ENCODE peak calls at places on chromosome 22, in ten cellular contexts. One of them, this sample, is unnamed.

GRCh38 chr22:44891791-44892190 is 118.0 kb downstream of the PHF21B start:
- DNase-seq in HCT116: no peak
- DNase-seq in tibial nerve: no peak
- DNase-seq in A549: no peak
- DNase-seq in endothelial cell of umbilical vein: no peak
- DNase-seq in right lobe of liver: no peak
- DNase-seq in transverse colon: no peak
- DNase-seq in breast epithelium: peak
- DNase-seq in IMR-90: no peak
- DNase-seq in H54: no peak
- DNase-seq in this sample: no peak

GRCh38 chr22:43956805-43957463 is 1.7 kb downstream of the SAMM50 start:
- DNase-seq in H54: no peak
- DNase-seq in endothelial cell of umbilical vein: peak
- DNase-seq in HCT116: no peak
- DNase-seq in breast epithelium: no peak
- DNase-seq in transverse colon: no peak
- DNase-seq in A549: no peak
- DNase-seq in tibial nerve: no peak
- DNase-seq in right lobe of liver: no peak
- DNase-seq in IMR-90: no peak
- DNase-seq in this sample: no peak

GRCh38 chr22:29877620-29878019 is 5.4 kb upstream of the MTMR3 start:
- DNase-seq in HCT116: no peak
- DNase-seq in breast epithelium: no peak
- DNase-seq in tibial nerve: no peak
- DNase-seq in IMR-90: peak
- DNase-seq in endothelial cell of umbilical vein: no peak
- DNase-seq in transverse colon: no peak
- DNase-seq in H54: no peak
- DNase-seq in A549: no peak
- DNase-seq in right lobe of liver: no peak
- DNase-seq in this sample: peak

GRCh38 chr22:49112661-49113626 is 714.7 kb downstream of the BRD1 start:
- DNase-seq in transverse colon: no peak
- DNase-seq in breast epithelium: no peak
- DNase-seq in H54: no peak
- DNase-seq in right lobe of liver: no peak
- DNase-seq in HCT116: no peak
- DNase-seq in tibial nerve: no peak
- DNase-seq in endothelial cell of umbilical vein: no peak
- DNase-seq in A549: no peak
- DNase-seq in IMR-90: no peak
- DNase-seq in this sample: no peak

GRCh38 chr22:48476599-48476998 is 1351.1 kb downstream of the BRD1 start:
- DNase-seq in A549: no peak
- DNase-seq in H54: no peak
- DNase-seq in right lobe of liver: no peak
- DNase-seq in transverse colon: no peak
- DNase-seq in endothelial cell of umbilical vein: no peak
- DNase-seq in tibial nerve: no peak
- DNase-seq in HCT116: no peak
- DNase-seq in breast epithelium: peak
- DNase-seq in IMR-90: no peak
- DNase-seq in this sample: no peak

GRCh38 chr22:29734853-29735252 is 15.1 kb downstream of the CABP7 start:
- DNase-seq in breast epithelium: no peak
- DNase-seq in endothelial cell of umbilical vein: no peak
- DNase-seq in IMR-90: no peak
- DNase-seq in right lobe of liver: no peak
- DNase-seq in transverse colon: no peak
- DNase-seq in tibial nerve: no peak
- DNase-seq in A549: no peak
- DNase-seq in HCT116: no peak
- DNase-seq in H54: no peak
- DNase-seq in this sample: no peak

GRCh38 chr22:31344369-31345330 is 1.5 kb downstream of the PATZ1 start:
- DNase-seq in H54: no peak
- DNase-seq in right lobe of liver: peak
- DNase-seq in IMR-90: peak
- DNase-seq in A549: no peak
- DNase-seq in breast epithelium: peak
- DNase-seq in tibial nerve: peak
- DNase-seq in HCT116: no peak
- DNase-seq in endothelial cell of umbilical vein: peak
- DNase-seq in transverse colon: peak
- DNase-seq in this sample: peak

GRCh38 chr22:27512283-27512761 is 289.2 kb downstream of the MN1 start:
- DNase-seq in transverse colon: peak
- DNase-seq in IMR-90: peak
- DNase-seq in tibial nerve: peak
- DNase-seq in endothelial cell of umbilical vein: peak
- DNase-seq in H54: peak
- DNase-seq in right lobe of liver: peak
- DNase-seq in breast epithelium: no peak
- DNase-seq in A549: peak
- DNase-seq in HCT116: no peak
- DNase-seq in this sample: no peak

GRCh38 chr22:40294696-40295095 is 51.6 kb upstream of the ADSL start:
- DNase-seq in endothelial cell of umbilical vein: no peak
- DNase-seq in IMR-90: no peak
- DNase-seq in H54: no peak
- DNase-seq in breast epithelium: no peak
- DNase-seq in right lobe of liver: no peak
- DNase-seq in HCT116: no peak
- DNase-seq in transverse colon: no peak
- DNase-seq in A549: no peak
- DNase-seq in tibial nerve: no peak
- DNase-seq in this sample: no peak

GRCh38 chr22:22098457-22099193 is 116.0 kb upstream of the TOP3B start:
- DNase-seq in right lobe of liver: no peak
- DNase-seq in endothelial cell of umbilical vein: no peak
- DNase-seq in tibial nerve: no peak
- DNase-seq in H54: no peak
- DNase-seq in HCT116: no peak
- DNase-seq in breast epithelium: no peak
- DNase-seq in A549: no peak
- DNase-seq in IMR-90: no peak
- DNase-seq in transverse colon: no peak
- DNase-seq in this sample: no peak

GRCh38 chr22:26471522-26471921 is 12.1 kb downstream of the HPS4 start:
- DNase-seq in breast epithelium: no peak
- DNase-seq in A549: peak
- DNase-seq in HCT116: peak
- DNase-seq in H54: peak
- DNase-seq in IMR-90: peak
- DNase-seq in right lobe of liver: no peak
- DNase-seq in endothelial cell of umbilical vein: peak
- DNase-seq in tibial nerve: no peak
- DNase-seq in transverse colon: no peak
- DNase-seq in this sample: no peak
- TF ChIP-seq POLR2A in breast epithelium: no peak
- TF ChIP-seq POLR2A in A549: no peak
- TF ChIP-seq POLR2A in HCT116: no peak
- TF ChIP-seq POLR2A in H54: no peak
- TF ChIP-seq POLR2A in IMR-90: peak
- TF ChIP-seq POLR2A in right lobe of liver: no peak
- TF ChIP-seq POLR2A in endothelial cell of umbilical vein: no peak
- TF ChIP-seq POLR2A in tibial nerve: no peak
- TF ChIP-seq POLR2A in transverse colon: no peak
- TF ChIP-seq POLR2A in this sample: no peak

GRCh38 chr22:39292561-39293074 is 26.8 kb downstream of the RPL3 start:
- DNase-seq in H54: peak
- DNase-seq in HCT116: peak
- DNase-seq in tibial nerve: peak
- DNase-seq in breast epithelium: peak
- DNase-seq in endothelial cell of umbilical vein: peak
- DNase-seq in transverse colon: peak
- DNase-seq in IMR-90: peak
- DNase-seq in A549: peak
- DNase-seq in right lobe of liver: peak
- DNase-seq in this sample: peak
- TF ChIP-seq POLR2A in H54: peak
- TF ChIP-seq POLR2A in HCT116: peak
- TF ChIP-seq POLR2A in tibial nerve: peak
- TF ChIP-seq POLR2A in breast epithelium: peak
- TF ChIP-seq POLR2A in endothelial cell of umbilical vein: peak
- TF ChIP-seq POLR2A in transverse colon: peak
- TF ChIP-seq POLR2A in IMR-90: no peak
- TF ChIP-seq POLR2A in A549: no peak
- TF ChIP-seq POLR2A in right lobe of liver: peak
- TF ChIP-seq POLR2A in this sample: no peak

GRCh38 chr22:38506118-38506962 is at the start of gene DDX17:
- DNase-seq in HCT116: peak
- DNase-seq in endothelial cell of umbilical vein: peak
- DNase-seq in tibial nerve: peak
- DNase-seq in A549: peak
- DNase-seq in H54: peak
- DNase-seq in IMR-90: peak
- DNase-seq in right lobe of liver: peak
- DNase-seq in breast epithelium: peak
- DNase-seq in transverse colon: peak
- DNase-seq in this sample: peak
- TF ChIP-seq POLR2A in HCT116: peak
- TF ChIP-seq POLR2A in endothelial cell of umbilical vein: peak
- TF ChIP-seq POLR2A in tibial nerve: peak
- TF ChIP-seq POLR2A in A549: peak
- TF ChIP-seq POLR2A in H54: peak
- TF ChIP-seq POLR2A in IMR-90: peak
- TF ChIP-seq POLR2A in right lobe of liver: peak
- TF ChIP-seq POLR2A in breast epithelium: peak
- TF ChIP-seq POLR2A in transverse colon: peak
- TF ChIP-seq POLR2A in this sample: peak

GRCh38 chr22:35439365-35439717 is 39.4 kb downstream of the MCM5 start:
- DNase-seq in H54: no peak
- DNase-seq in HCT116: no peak
- DNase-seq in endothelial cell of umbilical vein: no peak
- DNase-seq in right lobe of liver: no peak
- DNase-seq in IMR-90: no peak
- DNase-seq in A549: no peak
- DNase-seq in breast epithelium: no peak
- DNase-seq in transverse colon: no peak
- DNase-seq in tibial nerve: no peak
- DNase-seq in this sample: no peak
- TF ChIP-seq POLR2A in H54: no peak
- TF ChIP-seq POLR2A in HCT116: no peak
- TF ChIP-seq POLR2A in endothelial cell of umbilical vein: no peak
- TF ChIP-seq POLR2A in right lobe of liver: no peak
- TF ChIP-seq POLR2A in IMR-90: no peak
- TF ChIP-seq POLR2A in A549: no peak
- TF ChIP-seq POLR2A in breast epithelium: no peak
- TF ChIP-seq POLR2A in transverse colon: no peak
- TF ChIP-seq POLR2A in tibial nerve: no peak
- TF ChIP-seq POLR2A in this sample: no peak

DNA sequence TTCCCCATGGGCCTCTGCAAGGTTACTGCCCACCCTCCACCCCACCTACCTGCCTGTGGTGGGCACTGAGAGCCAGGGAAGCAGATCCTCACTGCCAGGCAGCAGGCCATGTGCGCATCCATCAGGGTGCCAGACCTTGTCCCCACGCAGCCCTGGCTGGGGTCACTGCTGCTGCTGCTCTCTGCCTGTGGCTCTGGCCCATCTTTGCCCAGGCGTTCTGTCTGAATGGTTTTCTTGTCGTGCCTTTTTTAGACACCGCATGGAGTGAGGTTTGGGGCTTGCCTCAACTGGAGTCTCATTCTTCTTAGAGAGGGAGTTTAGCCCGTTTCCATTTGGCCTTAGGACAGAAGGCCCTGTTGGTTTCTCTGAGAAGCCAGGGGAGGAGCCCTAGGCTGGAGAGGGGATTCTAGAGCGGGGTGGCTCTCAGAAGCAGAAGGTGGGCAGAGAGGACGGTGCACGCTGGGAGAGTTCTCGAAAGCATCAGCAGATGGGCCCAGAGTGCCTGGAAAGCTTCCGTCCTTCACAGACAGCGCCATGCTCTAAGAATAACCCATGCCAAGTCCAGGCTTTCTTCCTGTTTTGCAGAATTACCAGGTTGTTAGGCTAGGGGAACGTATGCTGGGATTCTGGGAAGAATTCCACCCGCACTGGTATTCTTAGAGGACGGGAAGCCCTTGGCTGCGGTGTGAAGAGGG is 8.1 kb downstream of the TANGO2 start:
- DNase-seq in HCT116: no peak
- DNase-seq in right lobe of liver: no peak
- DNase-seq in transverse colon: no peak
- DNase-seq in IMR-90: no peak
- DNase-seq in endothelial cell of umbilical vein: no peak
- DNase-seq in tibial nerve: no peak
- DNase-seq in H54: no peak
- DNase-seq in A549: no peak
- DNase-seq in breast epithelium: no peak
- DNase-seq in this sample: no peak
- TF ChIP-seq POLR2A in HCT116: no peak
- TF ChIP-seq POLR2A in right lobe of liver: no peak
- TF ChIP-seq POLR2A in transverse colon: no peak
- TF ChIP-seq POLR2A in IMR-90: no peak
- TF ChIP-seq POLR2A in endothelial cell of umbilical vein: no peak
- TF ChIP-seq POLR2A in tibial nerve: no peak
- TF ChIP-seq POLR2A in H54: no peak
- TF ChIP-seq POLR2A in A549: no peak
- TF ChIP-seq POLR2A in breast epithelium: no peak
- TF ChIP-seq POLR2A in this sample: no peak